ENCODE peak calls at places on chromosomes 3 and 15, in seven cellular contexts. W is thoracic aorta; M is right atrium auricular region; S is A673; O is body of pancreas; Z is pancreas; L is CD8-positive, alpha-beta T cell. V is an unnamed sample.

GRCh38 chr15:57866149-57866736 is 159.7 kb downstream of the POLR2M start:
- DNase-seq in M (peak; percentile 71), L (peak; percentile 15), O (peak; percentile 67), Z (peak; percentile 31), S (peak; percentile 79), W (no peak), V (no peak)

GRCh38 chr15:35519536-35520149 is 26.3 kb downstream of the DPH6 start:
- DNase-seq in S (peak; percentile 69), M (no peak), L (no peak), O (no peak), Z (no peak), W (no peak), V (no peak)

GRCh38 chr3:8810561-8810960 is 41.1 kb upstream of the OXTR start:
- DNase-seq in L (no peak), W (no peak), Z (no peak), M (no peak), O (no peak), S (no peak), V (no peak)

GRCh38 chr3:99949956-99950670 is 132.5 kb downstream of the CMSS1 start:
- DNase-seq in M (no peak), L (no peak), O (no peak), Z (no peak), W (no peak), S (no peak), V (no peak)

GRCh38 chr3:195895900-195896360 is 12.4 kb downstream of the TNK2 start:
- DNase-seq in M (peak; percentile 81), W (no peak), O (peak; percentile 69), Z (peak; percentile 58), S (peak; percentile 65), L (peak; percentile 62), V (no peak)

GRCh38 chr15:101570238-101570637 is 80.7 kb upstream of the PCSK6 start:
- DNase-seq in O (no peak), S (no peak), M (no peak), Z (no peak), W (no peak), L (no peak), V (no peak)

GRCh38 chr3:61806810-61807209 is 245.4 kb downstream of the PTPRG start:
- DNase-seq in L (no peak), M (no peak), S (no peak), Z (no peak), O (no peak), W (no peak), V (no peak)

GRCh38 chr3:8578282-8578681 is 66.3 kb downstream of the SSUH2 start:
- DNase-seq in M (no peak), L (no peak), O (no peak), Z (no peak), S (no peak), W (no peak), V (no peak)

GRCh38 chr3:126288314-126288713 is 68.9 kb downstream of the KLF15 start:
- DNase-seq in W (no peak), S (peak; percentile 75), Z (no peak), O (peak; percentile 57), L (no peak), M (peak; percentile 61), V (no peak)

GRCh38 chr3:136197159-136197715 is 1.1 kb upstream of the MSL2 start:
- DNase-seq in S (no peak), L (no peak), Z (no peak), M (no peak), W (no peak), O (no peak), V (no peak)

GRCh38 chr3:33658971-33659848 is 58.8 kb downstream of the CLASP2 start:
- DNase-seq in O (peak; percentile 73), S (peak; percentile 85), L (no peak), Z (peak; percentile 39), M (peak; percentile 68), W (no peak), V (peak; percentile 35)

GRCh38 chr3:197343656-197344408 is 45.4 kb upstream of the DLG1 start:
- DNase-seq in Z (no peak), L (no peak), O (no peak), S (no peak), W (no peak), M (no peak), V (no peak)

GRCh38 chr3:158488670-158489069 is 82.3 kb upstream of the MLF1 start:
- DNase-seq in L (no peak), Z (no peak), S (no peak), W (no peak), O (no peak), M (no peak), V (no peak)

GRCh38 chr15:64246364-64247189 is 83.8 kb upstream of the PPIB start:
- DNase-seq in S (peak; percentile 77), W (no peak), L (no peak), Z (no peak), O (no peak), M (no peak), V (peak; percentile 90)

GRCh38 chr3:124781706-124782376 is 51.6 kb downstream of the UMPS start:
- DNase-seq in L (no peak), W (no peak), Z (no peak), O (no peak), M (no peak), S (no peak), V (no peak)

GRCh38 chr3:124780767-124781485 is 50.7 kb downstream of the UMPS start:
- DNase-seq in W (peak; percentile 45), S (no peak), M (peak; percentile 95), L (no peak), O (peak; percentile 58), Z (no peak), V (no peak)

GRCh38 chr3:124779116-124779515 is 48.9 kb downstream of the UMPS start:
- DNase-seq in S (no peak), W (no peak), M (no peak), Z (no peak), O (no peak), L (no peak), V (no peak)

GRCh38 chr3:124779751-124780191 is 49.5 kb downstream of the UMPS start:
- DNase-seq in L (no peak), W (no peak), M (no peak), Z (no peak), S (no peak), O (no peak), V (no peak)

DNA sequence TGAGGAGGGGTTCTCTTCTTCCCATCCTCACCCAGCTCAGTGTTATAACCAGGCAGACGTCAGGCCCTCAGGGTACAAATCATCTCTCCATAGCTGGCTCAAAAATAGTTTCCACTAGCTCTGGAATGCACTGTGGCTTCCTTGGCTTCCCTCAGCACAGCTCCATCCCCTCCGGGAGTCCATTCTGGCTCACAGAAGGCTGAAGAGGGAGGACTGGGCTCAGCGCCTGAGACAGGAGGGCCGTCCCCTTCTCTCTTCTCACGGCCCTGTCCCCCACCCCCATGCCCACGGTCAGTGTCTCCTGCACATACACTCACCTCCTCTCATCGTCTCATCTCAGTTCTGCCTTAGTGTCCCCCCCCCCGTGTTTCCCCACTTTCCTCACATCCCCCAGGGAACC is 50.1 kb downstream of the UMPS start:
- DNase-seq in M (peak; percentile 85), Z (no peak), S (no peak), W (no peak), O (peak; percentile 47), L (no peak), V (no peak)
- H3K4me3 ChIP-seq in M (no peak overlapping the region), Z (no peak overlapping the region), S (no peak overlapping the region), W (peak overlapping the region; percentile 46), O (no peak overlapping the region), L (no peak overlapping the region), V (no peak overlapping the region)

DNA sequence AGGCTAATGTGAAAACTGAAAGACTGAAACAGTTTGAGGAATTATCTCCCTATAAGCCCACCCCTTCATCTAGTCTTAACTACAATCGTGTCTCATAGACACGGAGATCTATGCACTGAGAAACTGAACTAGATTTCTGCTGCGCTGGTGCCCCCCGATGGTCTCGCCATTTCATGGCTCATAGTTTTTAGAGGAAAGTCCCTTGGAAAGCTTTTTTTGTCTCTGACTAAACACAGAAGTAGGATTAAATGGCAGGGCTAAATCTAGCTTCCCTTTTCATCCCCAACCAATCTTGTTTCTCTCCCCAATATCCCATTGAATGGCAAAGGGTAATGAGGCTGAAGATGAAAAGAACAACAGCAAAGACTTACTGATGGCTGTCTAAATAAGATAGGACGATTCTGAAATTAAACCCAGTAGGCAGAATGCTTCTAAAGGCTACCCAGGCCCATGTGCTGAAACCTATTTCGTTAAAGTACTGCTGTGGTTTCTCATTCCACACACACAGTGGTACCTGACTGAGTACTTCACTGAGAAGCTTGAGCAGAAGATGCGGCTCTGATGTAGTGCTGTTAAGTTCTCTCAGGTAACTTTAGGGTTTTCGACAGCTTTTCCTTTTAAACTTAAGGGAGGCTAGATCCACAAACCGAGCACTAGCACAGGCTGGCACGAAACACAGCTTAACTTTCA is 142.7 kb downstream of the GADL1 start:
- DNase-seq in S (peak; percentile 87), O (peak; percentile 25), Z (no peak), L (peak; percentile 40), W (no peak), M (no peak), V (no peak)
- TF ChIP-seq CTCF in S (peak; percentile 80), O (no peak), Z (no peak), L (peak; percentile 55), W (no peak), M (no peak), V (peak; percentile 55)

DNA sequence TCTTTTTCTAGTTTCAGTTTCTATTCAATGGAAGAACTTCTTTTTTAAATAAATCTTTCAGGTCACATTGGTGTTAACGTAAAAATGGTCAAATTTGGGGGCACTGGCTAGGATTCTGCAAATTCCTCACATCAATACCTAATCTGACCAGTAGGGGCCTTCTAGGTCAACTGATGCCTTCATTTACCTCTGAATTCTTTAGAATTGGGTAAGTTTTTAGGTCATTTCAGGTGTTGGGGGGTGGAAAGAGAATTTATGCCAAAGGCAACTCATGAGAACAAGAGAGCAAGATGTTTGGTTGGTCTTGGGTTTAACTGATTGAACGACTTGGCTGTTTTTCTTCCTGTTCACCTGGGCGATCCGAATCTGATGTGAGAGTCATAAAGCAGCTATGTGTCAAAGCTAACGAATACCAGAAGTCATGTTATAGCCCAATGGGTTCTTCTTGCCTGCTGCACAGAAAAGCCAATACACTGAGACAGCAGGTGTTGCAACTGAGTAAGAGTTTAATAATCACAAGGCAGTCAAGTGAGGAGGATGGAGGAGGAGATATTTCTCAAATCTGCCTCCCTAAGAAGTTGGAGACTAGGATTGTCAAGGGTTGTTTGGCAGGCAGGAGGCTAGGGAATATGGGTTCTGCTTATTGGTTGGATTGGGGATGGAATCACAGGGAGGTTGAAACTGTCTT is 15.3 kb downstream of the LRRC49 start:
- DNase-seq in S (no peak), M (no peak), Z (no peak), W (no peak), O (no peak), L (no peak), V (no peak)
- H3K4me3 ChIP-seq in S (no peak overlapping the region), M (no peak overlapping the region), Z (no peak overlapping the region), W (no peak overlapping the region), O (no peak overlapping the region), L (no peak overlapping the region), V (no peak overlapping the region)

GRCh38 chr15:72473670-72474465 is at the start of gene ARIH1:
- DNase-seq in O (peak; percentile 97), M (peak; percentile 98), W (peak; percentile 84), Z (peak; percentile 98), L (peak; percentile 95), S (peak; percentile 97), V (peak; percentile 69)
- TF ChIP-seq CTCF in O (no peak), M (no peak), W (no peak), Z (no peak), L (peak; percentile 42), S (peak; percentile 39), V (peak; percentile 40)

V was measured in epithelial cell of proximal tubule.